ENCODE peak calls at places on chromosomes 1 and 21, in six cellular contexts. E, O, A, X, K and R are unnamed samples.

GRCh38 chr1:160428655-160429054 is 28.3 kb downstream of the VANGL2 start:
- DNase-seq in X (peak; percentile 31), A (no peak), K (no peak), O (no peak), E (peak; percentile 39), R (no peak)

GRCh38 chr1:103461171-103462105 is 64.1 kb upstream of the RNPC3 start:
- DNase-seq in K (no peak), A (no peak), X (no peak), O (no peak), E (no peak), R (no peak)

GRCh38 chr1:23344987-23345472 is 946 bp upstream of the HNRNPR start:
- DNase-seq in K (no peak), X (no peak), A (no peak), O (no peak), E (no peak), R (no peak)

GRCh38 chr1:200724064-200724463 is 14.6 kb upstream of the CAMSAP2 start:
- DNase-seq in A (no peak), X (no peak), O (no peak), K (no peak), E (no peak), R (peak; percentile 41)

GRCh38 chr1:233448290-233448689 is 120.8 kb downstream of the MAP3K21 start:
- DNase-seq in X (no peak), E (no peak), K (no peak), O (no peak), A (no peak), R (no peak)

GRCh38 chr21:46092811-46093667 is 4.9 kb upstream of the COL6A2 start:
- DNase-seq in O (no peak), A (no peak), E (no peak), K (no peak), X (no peak), R (no peak)

GRCh38 chr1:248808876-248809275 is 16.8 kb downstream of the SH3BP5L start:
- DNase-seq in K (no peak), X (no peak), E (no peak), O (no peak), A (no peak), R (no peak)

GRCh38 chr1:211339631-211340041 is 13.0 kb downstream of the TRAF5 start:
- DNase-seq in E (no peak), X (no peak), O (no peak), K (no peak), A (no peak), R (no peak)

GRCh38 chr1:84541679-84542078 is 32.6 kb downstream of the CTBS start:
- DNase-seq in K (no peak), X (no peak), O (no peak), E (no peak), A (no peak), R (no peak)

DNA sequence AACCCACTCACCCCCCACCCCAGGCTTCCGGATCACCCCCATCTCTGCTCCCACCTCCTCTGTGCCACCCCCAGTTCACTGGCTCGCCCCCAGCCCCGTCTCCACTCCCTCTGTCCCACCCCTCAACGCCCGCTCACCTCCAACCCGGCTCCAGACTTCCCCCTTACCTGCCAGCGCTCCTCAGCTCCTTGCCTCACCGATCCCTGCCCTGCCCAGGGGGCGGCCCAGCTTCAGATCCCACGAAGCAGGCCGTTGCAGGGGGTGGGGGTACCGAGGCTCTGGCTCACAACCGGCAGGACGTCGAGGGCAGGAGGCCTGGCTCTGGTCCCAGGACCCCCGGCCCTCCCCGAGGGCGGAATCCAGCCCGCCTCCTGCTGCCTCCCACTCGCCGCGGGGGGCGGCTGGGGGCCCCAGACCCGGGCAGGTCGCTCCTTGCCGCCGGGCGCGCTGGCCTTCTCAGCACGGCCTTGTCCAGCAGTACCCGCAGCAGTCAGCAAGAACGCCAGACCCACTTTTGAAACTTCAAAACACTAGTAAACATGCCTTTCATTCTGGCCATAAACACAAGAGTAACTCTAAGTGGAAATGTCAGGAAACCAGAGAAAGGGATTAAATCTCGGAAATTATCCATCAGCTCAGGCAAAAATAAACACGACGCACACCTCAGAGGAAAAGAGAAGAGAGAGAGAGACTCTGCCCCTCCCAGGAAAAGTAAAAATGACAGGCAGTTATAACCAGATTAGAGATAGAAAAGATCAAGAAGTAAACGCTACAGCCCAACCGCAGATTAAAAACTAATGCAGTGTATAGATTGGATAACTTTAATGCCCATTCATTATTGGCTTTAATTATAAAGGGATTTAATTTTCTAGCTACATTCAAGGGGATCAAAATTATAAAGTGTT is 998 bp upstream of the FAM89A start:
- DNase-seq in A (no peak), K (no peak), O (no peak), E (no peak), X (no peak), R (no peak)
- H3K27ac ChIP-seq in A (peak overlapping the region; percentile 84), K (no peak overlapping the region), O (peak overlapping the region; percentile 34), E (no peak overlapping the region), X (no peak overlapping the region), R (no peak overlapping the region)

GRCh38 chr1:183038913-183039312 is 15.7 kb downstream of the LAMC1 start:
- DNase-seq in E (no peak), K (no peak), A (no peak), X (no peak), O (no peak), R (no peak)
- H3K27ac ChIP-seq in E (no peak overlapping the region), K (no peak overlapping the region), A (no peak overlapping the region), X (no peak overlapping the region), O (no peak overlapping the region), R (no peak overlapping the region)

GRCh38 chr1:218384576-218384975 is 39.4 kb downstream of the TGFB2 start:
- DNase-seq in X (no peak), O (no peak), E (no peak), A (no peak), K (no peak), R (no peak)

GRCh38 chr1:218380125-218380977 is 35.2 kb downstream of the TGFB2 start:
- DNase-seq in A (no peak), K (no peak), X (peak; percentile 87), E (no peak), O (peak; percentile 63), R (peak; percentile 56)

GRCh38 chr1:218383681-218384080 is 38.5 kb downstream of the TGFB2 start:
- DNase-seq in O (no peak), E (no peak), X (no peak), K (no peak), A (no peak), R (peak; percentile 72)

GRCh38 chr1:218382261-218382660 is 37.1 kb downstream of the TGFB2 start:
- DNase-seq in E (no peak), X (no peak), A (no peak), O (no peak), K (no peak), R (no peak)

GRCh38 chr1:218383051-218383450 is 37.9 kb downstream of the TGFB2 start:
- DNase-seq in A (no peak), K (no peak), E (no peak), X (no peak), O (no peak), R (no peak)
- H3K27ac ChIP-seq in A (no peak overlapping the region), K (no peak overlapping the region), E (no peak overlapping the region), X (no peak overlapping the region), O (no peak overlapping the region), R (peak overlapping the region; percentile 58)

GRCh38 chr1:247316590-247317197 is 15.0 kb downstream of the ZNF496 start:
- DNase-seq in E (no peak), O (no peak), A (no peak), X (no peak), K (no peak), R (no peak)
- H3K27ac ChIP-seq in E (no peak overlapping the region), O (no peak overlapping the region), A (no peak overlapping the region), X (no peak overlapping the region), K (no peak overlapping the region), R (no peak overlapping the region)

GRCh38 chr21:29238967-29239289 is 59.8 kb upstream of the BACH1 start:
- DNase-seq in O (no peak), A (no peak), K (no peak), E (no peak), X (no peak), R (no peak)

GRCh38 chr21:29235714-29236197 is 63.0 kb upstream of the BACH1 start:
- DNase-seq in K (no peak), A (no peak), X (no peak), O (no peak), E (no peak), R (no peak)

GRCh38 chr21:29240136-29240535 is 58.6 kb upstream of the BACH1 start:
- DNase-seq in A (no peak), E (no peak), X (no peak), K (no peak), O (no peak), R (no peak)

GRCh38 chr21:29237110-29238051 is 61.3 kb upstream of the BACH1 start:
- DNase-seq in O (no peak), A (no peak), X (no peak), K (no peak), E (no peak), R (no peak)

GRCh38 chr21:29238052-29238966 is 60.4 kb upstream of the BACH1 start:
- DNase-seq in X (no peak), O (no peak), K (no peak), E (no peak), A (no peak), R (no peak)
- H3K27ac ChIP-seq in X (no peak overlapping the region), O (no peak overlapping the region), K (peak overlapping the region; percentile 49), E (no peak overlapping the region), A (no peak overlapping the region), R (peak overlapping the region; percentile 31)

GRCh38 chr1:173406783-173407230 is 70.3 kb upstream of the PRDX6 start:
- DNase-seq in A (no peak), E (no peak), X (no peak), K (no peak), O (no peak), R (no peak)
- H3K27ac ChIP-seq in A (no peak overlapping the region), E (no peak overlapping the region), X (no peak overlapping the region), K (no peak overlapping the region), O (no peak overlapping the region), R (no peak overlapping the region)